ENCODE peak calls at places on chromosomes 7 and 10, in six cellular contexts. R is WTC11, O is transverse colon, J is AG04450, B is cardiac fibroblast, G is progenitor cell of endocrine pancreas. V is an unnamed sample.
A peak's percentile ranks its signal among the peaks of the same experiment; 100 is the strongest.

GRCh38 chr7:42605381-42605780 is 306.5 kb downstream of the C7orf25 start:
- DNase-seq in B (no peak), G (no peak), J (no peak), R (no peak), O (no peak), V (no peak)

GRCh38 chr10:74822583-74823089 is 3.8 kb upstream of the KAT6B start:
- DNase-seq in G (no peak), B (no peak), J (no peak), R (no peak), O (no peak), V (peak; percentile 59)

GRCh38 chr10:44172883-44173557 is 211.9 kb downstream of the CXCL12 start:
- DNase-seq in G (no peak), B (no peak), J (no peak), O (no peak), R (no peak), V (no peak)

GRCh38 chr7:142606081-142606480 is 143.2 kb upstream of the PRSS1 start:
- DNase-seq in O (no peak), B (no peak), G (no peak), J (no peak), R (no peak), V (no peak)

GRCh38 chr7:151381333-151382078 is 28.3 kb downstream of the WDR86 start:
- DNase-seq in O (peak; percentile 20), J (no peak), R (peak; percentile 74), B (no peak), G (no peak), V (no peak)

GRCh38 chr10:130928306-130928705 is 383.2 kb downstream of the TCERG1L start:
- DNase-seq in G (no peak), J (no peak), O (no peak), B (no peak), R (no peak), V (no peak)

GRCh38 chr10:9069136-9069535 is 1014.6 kb downstream of the GATA3 start:
- DNase-seq in B (no peak), J (no peak), O (no peak), R (no peak), G (no peak), V (no peak)

GRCh38 chr7:137626469-137627067 is 220.2 kb downstream of the DGKI start:
- DNase-seq in B (peak; percentile 67), G (peak; percentile 52), O (peak; percentile 28), R (peak; percentile 75), J (peak; percentile 6), V (no peak)

GRCh38 chr10:5034588-5034987 is 30.9 kb upstream of the AKR1C2 start:
- DNase-seq in G (no peak), R (no peak), B (no peak), O (no peak), J (no peak), V (no peak)

GRCh38 chr10:79059859-79060379 is 8.8 kb upstream of the ZMIZ1 start:
- DNase-seq in J (no peak), B (no peak), O (peak; percentile 23), G (no peak), R (no peak), V (no peak)

GRCh38 chr10:119251315-119251708 is 43.9 kb downstream of the GRK5 start:
- DNase-seq in J (no peak), O (no peak), B (peak; percentile 87), R (no peak), G (no peak), V (no peak)

GRCh38 chr7:99371376-99371920 is 3.1 kb upstream of the ARPC1B start:
- DNase-seq in B (no peak), G (no peak), R (no peak), J (no peak), O (no peak), V (no peak)

GRCh38 chr7:138258194-138258554 is 181.9 kb downstream of the AKR1D1 start:
- DNase-seq in B (no peak), O (no peak), R (no peak), G (no peak), J (no peak), V (no peak)

GRCh38 chr10:91931526-91932190 is 8.1 kb downstream of the BTAF1 start:
- DNase-seq in J (no peak), R (no peak), G (no peak), O (no peak), B (no peak), V (no peak)

GRCh38 chr10:99534939-99535763 is 2.4 kb downstream of the NKX2-3 start:
- DNase-seq in O (peak; percentile 32), J (no peak), B (peak; percentile 22), R (peak; percentile 54), G (no peak), V (no peak)

GRCh38 chr7:20744913-20745587 is 41.6 kb downstream of the SP8 start:
- DNase-seq in R (no peak), G (no peak), J (no peak), O (no peak), B (no peak), V (no peak)

GRCh38 chr7:22216309-22216708 is 140.6 kb downstream of the RAPGEF5 start:
- DNase-seq in B (no peak), O (no peak), R (no peak), G (no peak), J (no peak), V (no peak)

DNA sequence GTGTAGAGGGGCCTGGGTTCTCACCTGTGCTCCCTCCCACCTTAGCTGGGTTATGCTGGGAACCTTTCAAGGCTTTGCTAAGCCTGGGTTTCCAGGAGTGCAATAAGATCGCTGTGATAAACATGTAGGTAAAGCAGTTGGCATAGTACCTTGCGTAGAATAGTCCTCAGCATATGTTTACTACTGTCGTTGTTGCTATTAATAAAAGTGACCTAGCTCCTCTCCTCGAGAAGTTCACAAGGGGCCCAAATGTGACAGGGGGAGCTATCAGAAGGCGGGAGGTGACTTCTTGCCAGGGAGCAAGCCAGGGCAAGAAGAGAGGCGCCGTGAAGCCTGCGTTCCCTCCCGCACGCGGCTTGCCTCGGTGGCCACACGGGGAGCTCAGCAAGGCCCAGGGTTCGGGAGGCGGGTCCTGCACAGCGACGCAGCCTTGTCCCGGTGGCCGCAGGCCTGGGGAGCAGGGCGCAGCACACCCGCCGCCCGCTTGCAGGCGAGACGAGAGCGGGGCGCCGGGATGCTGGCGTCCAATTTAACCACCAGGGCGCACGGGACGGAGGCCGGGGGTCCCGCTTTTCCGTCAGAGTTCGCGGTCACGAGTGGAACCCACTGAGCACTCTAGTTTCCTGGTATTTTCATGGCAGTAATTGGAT is 106.2 kb downstream of the SNX10 start:
- DNase-seq in B (no peak), J (no peak), R (peak; percentile 61), G (peak; percentile 32), O (peak; percentile 37), V (no peak)
- TF ChIP-seq CTCF in B (no peak), J (no peak), R (no peak), G (peak; percentile 32), O (no peak), V (no peak)

GRCh38 chr7:140330128-140330527 is 68.2 kb downstream of the SLC37A3 start:
- DNase-seq in R (no peak), O (no peak), J (no peak), B (no peak), G (no peak), V (no peak)

GRCh38 chr7:140333209-140333608 is 65.1 kb downstream of the SLC37A3 start:
- DNase-seq in J (no peak), G (no peak), R (no peak), B (no peak), O (peak; percentile 67), V (no peak)

GRCh38 chr7:140327261-140327661 is 71.1 kb downstream of the SLC37A3 start:
- DNase-seq in G (no peak), B (no peak), J (no peak), O (peak; percentile 87), R (no peak), V (no peak)

GRCh38 chr7:140334341-140335057 is 63.8 kb downstream of the SLC37A3 start:
- DNase-seq in J (no peak), O (no peak), R (no peak), G (no peak), B (no peak), V (no peak)

DNA sequence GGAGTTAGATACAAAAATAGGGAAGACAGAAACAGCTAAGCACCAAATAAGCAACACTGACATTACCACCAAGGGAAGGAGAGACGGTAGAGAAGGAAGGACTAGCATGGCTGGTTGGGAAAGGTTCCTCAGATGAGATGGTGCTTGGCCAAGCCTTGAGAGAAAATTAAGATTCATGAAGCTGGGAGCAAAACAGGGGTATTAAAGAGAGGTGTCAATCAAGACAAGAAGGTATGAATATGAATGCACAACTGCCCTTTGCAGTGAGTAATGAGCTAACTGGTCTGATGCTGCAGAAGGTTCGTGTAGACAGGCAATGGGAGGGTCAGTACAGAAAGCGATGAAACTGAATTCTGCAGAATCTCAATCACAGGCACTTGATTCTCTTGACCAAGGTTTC is 67.7 kb downstream of the SLC37A3 start:
- DNase-seq in R (no peak), B (no peak), O (no peak), G (no peak), J (no peak), V (no peak)
- TF ChIP-seq CTCF in R (no peak), B (no peak), O (no peak), G (no peak), J (no peak), V (no peak)

GRCh38 chr10:113020838-113021237 is 70.8 kb downstream of the TCF7L2 start:
- DNase-seq in G (no peak), B (no peak), J (no peak), O (no peak), R (no peak), V (no peak)

GRCh38 chr10:113024930-113025329 is 74.9 kb downstream of the TCF7L2 start:
- DNase-seq in J (no peak), B (no peak), G (no peak), O (no peak), R (no peak), V (no peak)

GRCh38 chr10:113022265-113022664 is 72.2 kb downstream of the TCF7L2 start:
- DNase-seq in B (peak; percentile 42), O (no peak), R (no peak), J (no peak), G (no peak), V (no peak)

GRCh38 chr10:113021268-113022028 is 71.4 kb downstream of the TCF7L2 start:
- DNase-seq in R (no peak), G (no peak), O (no peak), J (no peak), B (peak; percentile 36), V (no peak)

GRCh38 chr10:113023017-113023416 is 73.0 kb downstream of the TCF7L2 start:
- DNase-seq in R (no peak), J (no peak), B (no peak), O (no peak), G (no peak), V (no peak)
- TF ChIP-seq CTCF in R (no peak), J (no peak), B (no peak), O (no peak), G (no peak), V (no peak)

DNA sequence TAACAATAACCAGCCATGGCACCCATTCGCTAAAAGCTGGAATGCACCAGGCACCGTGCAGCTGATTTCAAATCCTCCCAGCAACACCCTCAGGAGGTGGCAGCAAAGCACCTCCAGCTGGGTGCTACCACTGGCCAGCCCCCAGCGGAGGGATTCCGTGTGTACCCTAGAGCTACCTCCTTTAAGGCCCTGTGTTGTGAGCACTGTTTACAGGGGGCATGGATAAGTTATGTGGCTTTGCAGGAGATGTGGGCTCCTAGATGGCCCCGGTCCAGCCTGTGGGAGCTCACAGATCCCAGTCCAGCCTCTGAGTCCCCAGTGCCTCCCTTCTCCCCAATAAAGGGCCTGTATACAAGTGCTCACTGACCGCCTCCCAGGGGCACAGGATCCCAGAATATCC is 27.1 kb downstream of the TNRC18 start:
- DNase-seq in O (peak; percentile 57), G (no peak), R (no peak), B (peak; percentile 32), J (no peak), V (no peak)
- TF ChIP-seq CTCF in O (no peak), G (no peak), R (no peak), B (no peak), J (no peak), V (peak; percentile 15)